ENCODE peak calls at places on chromosome 20, in ten cellular contexts. One of them, this sample, is unnamed.

GRCh38 chr20:49668181-49668877 is 45.3 kb downstream of the B4GALT5 start:
- DNase-seq in NCI-H1105 treated with DMSO at 0.1 percent for 48 hours: no peak
- DNase-seq in HS-5: no peak
- DNase-seq in cerebellar cortex: no peak
- DNase-seq in caudate nucleus: no peak
- DNase-seq in EL: no peak
- DNase-seq in fibroblast of the conjunctiva: no peak
- DNase-seq in HFFc6: no peak
- DNase-seq in hepatocyte: no peak
- DNase-seq in T-helper 9 cell: peak
- DNase-seq in this sample: no peak

GRCh38 chr20:34078540-34078939 is 33.5 kb downstream of the EIF2S2 start:
- DNase-seq in NCI-H1105 treated with DMSO at 0.1 percent for 48 hours: no peak
- DNase-seq in HS-5: no peak
- DNase-seq in cerebellar cortex: no peak
- DNase-seq in caudate nucleus: no peak
- DNase-seq in EL: no peak
- DNase-seq in fibroblast of the conjunctiva: no peak
- DNase-seq in HFFc6: no peak
- DNase-seq in hepatocyte: no peak
- DNase-seq in T-helper 9 cell: no peak
- DNase-seq in this sample: no peak

GRCh38 chr20:58112017-58112781 is 116.3 kb downstream of the ANKRD60 start:
- DNase-seq in NCI-H1105 treated with DMSO at 0.1 percent for 48 hours: no peak
- DNase-seq in HS-5: peak
- DNase-seq in cerebellar cortex: no peak
- DNase-seq in caudate nucleus: no peak
- DNase-seq in EL: peak
- DNase-seq in fibroblast of the conjunctiva: no peak
- DNase-seq in HFFc6: peak
- DNase-seq in hepatocyte: no peak
- DNase-seq in T-helper 9 cell: no peak
- DNase-seq in this sample: peak

GRCh38 chr20:24767623-24768100 is 181.4 kb upstream of the CST7 start:
- DNase-seq in NCI-H1105 treated with DMSO at 0.1 percent for 48 hours: no peak
- DNase-seq in HS-5: no peak
- DNase-seq in cerebellar cortex: no peak
- DNase-seq in caudate nucleus: no peak
- DNase-seq in EL: no peak
- DNase-seq in fibroblast of the conjunctiva: no peak
- DNase-seq in HFFc6: no peak
- DNase-seq in hepatocyte: no peak
- DNase-seq in T-helper 9 cell: no peak
- DNase-seq in this sample: no peak

GRCh38 chr20:36467076-36467999 is 74.0 kb upstream of the MYL9 start:
- DNase-seq in NCI-H1105 treated with DMSO at 0.1 percent for 48 hours: peak
- DNase-seq in HS-5: no peak
- DNase-seq in cerebellar cortex: peak
- DNase-seq in caudate nucleus: peak
- DNase-seq in EL: peak
- DNase-seq in fibroblast of the conjunctiva: peak
- DNase-seq in HFFc6: peak
- DNase-seq in hepatocyte: peak
- DNase-seq in T-helper 9 cell: peak
- DNase-seq in this sample: no peak

GRCh38 chr20:51410586-51411325 is 131.8 kb downstream of the NFATC2 start:
- DNase-seq in NCI-H1105 treated with DMSO at 0.1 percent for 48 hours: no peak
- DNase-seq in HS-5: no peak
- DNase-seq in cerebellar cortex: no peak
- DNase-seq in caudate nucleus: no peak
- DNase-seq in EL: no peak
- DNase-seq in fibroblast of the conjunctiva: no peak
- DNase-seq in HFFc6: no peak
- DNase-seq in hepatocyte: no peak
- DNase-seq in T-helper 9 cell: no peak
- DNase-seq in this sample: peak

GRCh38 chr20:19094959-19095541 is 117.4 kb upstream of the SLC24A3 start:
- DNase-seq in NCI-H1105 treated with DMSO at 0.1 percent for 48 hours: no peak
- DNase-seq in HS-5: no peak
- DNase-seq in cerebellar cortex: no peak
- DNase-seq in caudate nucleus: no peak
- DNase-seq in EL: no peak
- DNase-seq in fibroblast of the conjunctiva: no peak
- DNase-seq in HFFc6: no peak
- DNase-seq in hepatocyte: no peak
- DNase-seq in T-helper 9 cell: no peak
- DNase-seq in this sample: no peak

GRCh38 chr20:3436864-3437574 is 29.6 kb upstream of the DNAAF9 start:
- DNase-seq in NCI-H1105 treated with DMSO at 0.1 percent for 48 hours: no peak
- DNase-seq in HS-5: no peak
- DNase-seq in cerebellar cortex: no peak
- DNase-seq in caudate nucleus: no peak
- DNase-seq in EL: no peak
- DNase-seq in fibroblast of the conjunctiva: no peak
- DNase-seq in HFFc6: no peak
- DNase-seq in hepatocyte: peak
- DNase-seq in T-helper 9 cell: no peak
- DNase-seq in this sample: no peak

GRCh38 chr20:11799131-11799800 is 118.4 kb upstream of the BTBD3 start:
- DNase-seq in NCI-H1105 treated with DMSO at 0.1 percent for 48 hours: no peak
- DNase-seq in HS-5: no peak
- DNase-seq in cerebellar cortex: no peak
- DNase-seq in caudate nucleus: no peak
- DNase-seq in EL: no peak
- DNase-seq in fibroblast of the conjunctiva: no peak
- DNase-seq in HFFc6: no peak
- DNase-seq in hepatocyte: peak
- DNase-seq in T-helper 9 cell: no peak
- DNase-seq in this sample: peak

GRCh38 chr20:11083841-11084240 is 410.0 kb upstream of the JAG1 start:
- DNase-seq in NCI-H1105 treated with DMSO at 0.1 percent for 48 hours: no peak
- DNase-seq in HS-5: no peak
- DNase-seq in cerebellar cortex: no peak
- DNase-seq in caudate nucleus: no peak
- DNase-seq in EL: no peak
- DNase-seq in fibroblast of the conjunctiva: no peak
- DNase-seq in HFFc6: no peak
- DNase-seq in hepatocyte: no peak
- DNase-seq in T-helper 9 cell: no peak
- DNase-seq in this sample: no peak

GRCh38 chr20:57400262-57400701 is 9.1 kb downstream of the RBM38 start:
- DNase-seq in NCI-H1105 treated with DMSO at 0.1 percent for 48 hours: no peak
- DNase-seq in HS-5: no peak
- DNase-seq in cerebellar cortex: no peak
- DNase-seq in caudate nucleus: no peak
- DNase-seq in EL: no peak
- DNase-seq in fibroblast of the conjunctiva: no peak
- DNase-seq in HFFc6: no peak
- DNase-seq in hepatocyte: no peak
- DNase-seq in T-helper 9 cell: no peak
- DNase-seq in this sample: no peak

GRCh38 chr20:14406495-14406894 is 69.1 kb upstream of the FLRT3 start:
- DNase-seq in NCI-H1105 treated with DMSO at 0.1 percent for 48 hours: no peak
- DNase-seq in HS-5: peak
- DNase-seq in cerebellar cortex: no peak
- DNase-seq in caudate nucleus: no peak
- DNase-seq in EL: peak
- DNase-seq in fibroblast of the conjunctiva: no peak
- DNase-seq in HFFc6: no peak
- DNase-seq in hepatocyte: no peak
- DNase-seq in T-helper 9 cell: no peak
- DNase-seq in this sample: peak

GRCh38 chr20:36463212-36464061 is 77.9 kb upstream of the MYL9 start:
- DNase-seq in NCI-H1105 treated with DMSO at 0.1 percent for 48 hours: no peak
- DNase-seq in HS-5: no peak
- DNase-seq in cerebellar cortex: no peak
- DNase-seq in caudate nucleus: no peak
- DNase-seq in EL: no peak
- DNase-seq in fibroblast of the conjunctiva: no peak
- DNase-seq in HFFc6: no peak
- DNase-seq in hepatocyte: no peak
- DNase-seq in T-helper 9 cell: no peak
- DNase-seq in this sample: no peak

GRCh38 chr20:20594171-20594530 is 118.3 kb downstream of the RALGAPA2 start:
- DNase-seq in NCI-H1105 treated with DMSO at 0.1 percent for 48 hours: peak
- DNase-seq in HS-5: no peak
- DNase-seq in cerebellar cortex: peak
- DNase-seq in caudate nucleus: no peak
- DNase-seq in EL: peak
- DNase-seq in fibroblast of the conjunctiva: peak
- DNase-seq in HFFc6: peak
- DNase-seq in hepatocyte: peak
- DNase-seq in T-helper 9 cell: no peak
- DNase-seq in this sample: no peak

GRCh38 chr20:1975251-1975650 is 18.6 kb downstream of the PDYN start:
- DNase-seq in NCI-H1105 treated with DMSO at 0.1 percent for 48 hours: no peak
- DNase-seq in HS-5: no peak
- DNase-seq in cerebellar cortex: no peak
- DNase-seq in caudate nucleus: no peak
- DNase-seq in EL: no peak
- DNase-seq in fibroblast of the conjunctiva: no peak
- DNase-seq in HFFc6: no peak
- DNase-seq in hepatocyte: no peak
- DNase-seq in T-helper 9 cell: no peak
- DNase-seq in this sample: no peak

This sample was measured in trophoblast cell.